ENCODE peak calls at places on chromosomes 13 and 19, in eight cellular contexts. C is Kasumi-1; M is NCI-H345; E is activated T-helper 1 cell treated with anti-CD3 and anti-CD28 coated beads, Interleukin-12 subunit alpha, Interleukin-12 subunit beta, Interleukin-2, Interleukin-4 antibody, amounts not matched to agents 30 ng/mL and 10 ng/mL and 1 ng/mL, durations not matched to agents 14 hours and 24 hours and 36 hours; P is T-helper 9 cell; X is choroid plexus epithelial cell; Z is fibroblast of mammary gland; O is activated CD4-positive, alpha-beta T cell treated with anti-CD3 and anti-CD28 coated beads for 24 hours. R is an unnamed sample.
A peak's percentile ranks its signal among the peaks of the same experiment; 100 is the strongest.

GRCh38 chr19:58538257-58539168 is 5.4 kb upstream of the TRIM28 start:
- DNase-seq in C (peak; percentile 77), M (no peak), E (no peak), P (no peak), X (no peak), Z (no peak), O (no peak), R (peak; percentile 94)

GRCh38 chr13:100694722-100695644 is 20.4 kb upstream of the TMTC4 start:
- DNase-seq in C (no peak), M (no peak), E (no peak), P (no peak), X (peak; percentile 68), Z (peak; percentile 65), O (no peak), R (peak; percentile 84)

GRCh38 chr19:39379865-39380399 is 11.0 kb downstream of the PAF1 start:
- DNase-seq in C (no peak), M (no peak), E (no peak), P (no peak), X (no peak), Z (no peak), O (no peak), R (no peak)

GRCh38 chr19:16226878-16227836 is 29.4 kb downstream of the AP1M1 start:
- DNase-seq in C (no peak), M (no peak), E (no peak), P (no peak), X (no peak), Z (no peak), O (no peak), R (no peak)

GRCh38 chr19:20661150-20661819 is at the start of gene ZNF626:
- DNase-seq in C (no peak), M (no peak), E (peak; percentile 69), P (peak; percentile 86), X (peak; percentile 99), Z (peak; percentile 97), O (peak; percentile 84), R (peak; percentile 97)

GRCh38 chr19:15379996-15380647 is 535 bp upstream of the AKAP8 start:
- DNase-seq in C (peak; percentile 60), M (peak; percentile 65), E (no peak), P (no peak), X (peak; percentile 42), Z (peak; percentile 42), O (no peak), R (peak; percentile 89)

GRCh38 chr19:47268028-47268427 is 6.7 kb upstream of the INAFM1 start:
- DNase-seq in C (no peak), M (no peak), E (no peak), P (no peak), X (no peak), Z (no peak), O (no peak), R (no peak)

GRCh38 chr13:45016792-45017425 is 27.6 kb downstream of the GPALPP1 start:
- DNase-seq in C (no peak), M (no peak), E (no peak), P (no peak), X (no peak), Z (no peak), O (no peak), R (no peak)

GRCh38 chr19:958967-959685 is 25.0 kb upstream of the WDR18 start:
- DNase-seq in C (no peak), M (no peak), E (no peak), P (no peak), X (peak; percentile 58), Z (peak; percentile 66), O (peak; percentile 32), R (no peak)